ENCODE peak calls at places on chromosomes 3 and 15, in seven cellular contexts. H is stomach, Y is uterus, F is H54, A is Peyer's patch, V is NB4, O is IMR-90. R is an unnamed sample.

GRCh38 chr3:139532996-139533395 is 6.5 kb downstream of the RBP1 start:
- DNase-seq in A (no peak), Y (no peak), F (no peak), O (peak; percentile 5), V (no peak), H (no peak), R (no peak)

GRCh38 chr3:196210673-196211556 is at the start of gene ZDHHC19:
- DNase-seq in O (no peak), F (no peak), Y (no peak), H (no peak), A (no peak), V (no peak), R (no peak)

GRCh38 chr15:69161878-69162213 is 1.4 kb downstream of the GLCE start:
- DNase-seq in A (no peak), F (no peak), Y (no peak), O (peak; percentile 4), V (no peak), H (no peak), R (no peak)

GRCh38 chr15:42151736-42152135 is 4.7 kb downstream of the PLA2G4F start:
- DNase-seq in Y (no peak), H (no peak), F (no peak), O (no peak), V (no peak), A (no peak), R (no peak)

GRCh38 chr15:49083471-49084284 is 37.4 kb upstream of the SECISBP2L start:
- DNase-seq in Y (no peak), H (no peak), A (no peak), O (peak; percentile 85), V (no peak), F (no peak), R (no peak)

GRCh38 chr15:50046868-50047267 is 72.2 kb downstream of the ATP8B4 start:
- DNase-seq in Y (no peak), A (no peak), O (peak; percentile 47), F (no peak), V (no peak), H (no peak), R (no peak)

GRCh38 chr3:196969001-196969659 is 497 bp upstream of the PIGZ start:
- DNase-seq in Y (no peak), O (no peak), V (peak; percentile 78), A (peak; percentile 39), F (peak; percentile 68), H (no peak), R (peak; percentile 84)

GRCh38 chr3:52005571-52005986 is 9.9 kb upstream of the RPL29 start:
- DNase-seq in O (peak; percentile 82), H (peak; percentile 52), A (no peak), Y (no peak), F (no peak), V (no peak), R (no peak)

GRCh38 chr15:39227001-39227400 is 353.9 kb upstream of the THBS1 start:
- DNase-seq in H (no peak), O (no peak), F (no peak), A (no peak), Y (no peak), V (no peak), R (no peak)

GRCh38 chr15:59137566-59137965 is 32.6 kb downstream of the CCNB2 start:
- DNase-seq in V (no peak), O (no peak), A (no peak), F (no peak), Y (no peak), H (no peak), R (no peak)

GRCh38 chr3:146781606-146782005 is 176.5 kb upstream of the PLSCR5 start:
- DNase-seq in O (peak; percentile 29), H (no peak), Y (no peak), A (no peak), F (no peak), V (no peak), R (no peak)

GRCh38 chr3:25259871-25260270 is 168.2 kb upstream of the RARB start:
- DNase-seq in V (no peak), H (no peak), F (no peak), A (no peak), Y (no peak), O (no peak), R (no peak)

GRCh38 chr3:85054579-85054978 is 95.8 kb downstream of the CADM2 start:
- DNase-seq in H (no peak), Y (no peak), O (no peak), F (no peak), A (no peak), V (no peak), R (no peak)

GRCh38 chr3:159057621-159058020 is 255.8 kb downstream of the MFSD1 start:
- DNase-seq in F (no peak), V (no peak), Y (no peak), O (no peak), A (no peak), H (no peak), R (no peak)

GRCh38 chr3:126714296-126714900 is 10.4 kb downstream of the CHCHD6 start:
- DNase-seq in H (no peak), A (no peak), V (no peak), F (no peak), Y (no peak), O (no peak), R (peak; percentile 23)

GRCh38 chr15:70479056-70479455 is 284.3 kb downstream of the UACA start:
- DNase-seq in Y (no peak), O (no peak), V (peak; percentile 62), H (no peak), F (no peak), A (no peak), R (no peak)

GRCh38 chr3:195083659-195084058 is 187.3 kb downstream of the XXYLT1 start:
- DNase-seq in F (no peak), O (no peak), H (no peak), Y (no peak), V (no peak), A (no peak), R (no peak)

GRCh38 chr3:35679409-35680080 is 40.2 kb downstream of the ARPP21 start:
- DNase-seq in H (no peak), Y (no peak), O (no peak), A (no peak), V (no peak), F (no peak), R (no peak)
- TF ChIP-seq POLR2A in H (no peak), Y (no peak), O (no peak), A (no peak), V (no peak), F (no peak), R (no peak)

GRCh38 chr3:168218600-168218999 is 122.9 kb upstream of the GOLIM4 start:
- DNase-seq in V (no peak), O (no peak), F (no peak), A (no peak), Y (no peak), H (no peak), R (no peak)

GRCh38 chr3:168216851-168217250 is 121.1 kb upstream of the GOLIM4 start:
- DNase-seq in V (no peak), A (no peak), O (no peak), Y (no peak), H (no peak), F (no peak), R (no peak)

GRCh38 chr3:168223085-168223484 is 127.4 kb upstream of the GOLIM4 start:
- DNase-seq in F (no peak), A (no peak), Y (no peak), V (no peak), H (no peak), O (no peak), R (no peak)

GRCh38 chr3:168220609-168221008 is 124.9 kb upstream of the GOLIM4 start:
- DNase-seq in F (no peak), Y (no peak), H (no peak), V (no peak), A (no peak), O (no peak), R (no peak)

DNA sequence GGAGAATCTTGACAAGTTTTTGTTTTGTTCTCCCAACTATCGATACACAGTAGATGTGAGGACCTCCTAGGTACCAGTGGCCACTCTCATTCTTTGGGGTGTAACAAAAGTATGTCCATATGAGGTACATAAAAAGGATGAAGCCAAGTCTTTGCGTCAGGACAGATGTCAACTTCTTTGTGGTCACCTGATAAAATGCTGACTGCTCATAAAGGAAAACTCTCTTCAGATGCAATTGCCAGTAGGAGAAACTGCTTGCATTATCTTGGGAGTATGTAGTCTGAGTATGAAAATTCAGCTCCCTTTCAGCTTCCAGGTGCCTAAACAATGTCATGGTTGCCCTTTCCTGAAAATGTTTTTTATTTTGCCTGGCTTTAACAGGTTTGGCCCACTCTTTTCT is 123.8 kb upstream of the GOLIM4 start:
- DNase-seq in F (no peak), Y (no peak), O (no peak), V (no peak), A (no peak), H (no peak), R (no peak)
- TF ChIP-seq POLR2A in F (no peak), Y (no peak), O (no peak), V (no peak), A (no peak), H (no peak), R (no peak)

GRCh38 chr3:133928136-133928893 is 32.6 kb upstream of the RAB6B start:
- DNase-seq in O (no peak), H (no peak), A (peak; percentile 9), V (no peak), Y (no peak), F (no peak), R (no peak)
- TF ChIP-seq POLR2A in O (no peak), H (no peak), A (no peak), V (no peak), Y (no peak), F (no peak), R (no peak)

GRCh38 chr3:142596726-142597088 is 514 bp downstream of the PLS1 start:
- DNase-seq in O (no peak), H (no peak), F (no peak), A (no peak), V (no peak), Y (no peak), R (no peak)

GRCh38 chr3:142595951-142596725 is at the start of gene PLS1:
- DNase-seq in V (peak; percentile 90), F (peak; percentile 58), O (peak; percentile 70), A (peak; percentile 71), Y (peak; percentile 78), H (peak; percentile 93), R (peak; percentile 69)

GRCh38 chr3:142595581-142595950 is 627 bp upstream of the PLS1 start:
- DNase-seq in O (peak; percentile 86), V (no peak), F (peak; percentile 42), A (no peak), H (no peak), Y (no peak), R (no peak)

GRCh38 chr3:142597898-142598297 is 1.7 kb downstream of the PLS1 start:
- DNase-seq in H (no peak), F (no peak), Y (no peak), V (peak; percentile 24), O (no peak), A (no peak), R (no peak)

GRCh38 chr3:142595141-142595540 is 1.1 kb upstream of the PLS1 start:
- DNase-seq in A (no peak), O (no peak), H (no peak), F (no peak), V (no peak), Y (no peak), R (no peak)
- TF ChIP-seq POLR2A in A (no peak), O (no peak), H (no peak), F (no peak), V (no peak), Y (no peak), R (no peak)

DNA sequence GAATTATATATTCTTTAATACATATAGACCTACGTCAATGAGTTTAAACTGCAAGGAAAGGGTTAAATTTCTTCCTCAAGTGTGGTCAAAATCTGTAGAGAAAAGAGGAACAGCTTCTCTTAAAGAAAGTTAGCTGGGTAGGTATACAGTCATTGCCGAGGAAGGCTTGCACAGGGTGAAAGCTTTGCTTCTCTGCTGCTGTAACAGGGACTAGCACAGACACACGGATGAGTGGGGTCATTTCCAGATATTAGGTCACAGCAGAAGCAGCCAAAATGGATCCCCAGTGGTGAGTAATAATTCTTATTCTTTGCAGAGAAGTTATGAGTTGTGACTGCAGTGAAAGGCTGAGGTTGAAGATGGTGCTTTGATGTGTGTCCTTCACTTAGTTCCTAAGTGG is at the start of gene CD86:
- DNase-seq in Y (no peak), V (peak; percentile 78), A (peak; percentile 55), O (no peak), H (no peak), F (no peak), R (no peak)
- TF ChIP-seq POLR2A in Y (no peak), V (no peak), A (peak; percentile 10), O (no peak), H (no peak), F (no peak), R (no peak)

R was measured in lower leg skin.